ENCODE peak calls at places on chromosomes 1 and 21, in nine cellular contexts. One of them, this sample, is unnamed.

GRCh38 chr1:224763126-224763764 is 147.1 kb downstream of the CNIH3 start:
- DNase-seq in PC-9: no peak
- DNase-seq in B cell: no peak
- DNase-seq in colonic mucosa: no peak
- DNase-seq in lung: no peak
- DNase-seq in AG04450: no peak
- DNase-seq in astrocyte of the spinal cord: no peak
- DNase-seq in Calu3: no peak
- DNase-seq in cardiac fibroblast: peak
- DNase-seq in this sample: no peak

GRCh38 chr1:244349103-244349531 is 102.6 kb downstream of the ADSS2 start:
- DNase-seq in astrocyte of the spinal cord: peak
- DNase-seq in PC-9: no peak
- DNase-seq in colonic mucosa: no peak
- DNase-seq in cardiac fibroblast: peak
- DNase-seq in lung: no peak
- DNase-seq in B cell: no peak
- DNase-seq in AG04450: no peak
- DNase-seq in Calu3: peak
- DNase-seq in this sample: no peak

GRCh38 chr21:45974073-45975016 is 7.2 kb upstream of the COL6A1 start:
- DNase-seq in Calu3: peak
- DNase-seq in PC-9: peak
- DNase-seq in AG04450: no peak
- DNase-seq in lung: no peak
- DNase-seq in cardiac fibroblast: peak
- DNase-seq in B cell: peak
- DNase-seq in colonic mucosa: no peak
- DNase-seq in astrocyte of the spinal cord: peak
- DNase-seq in this sample: no peak

GRCh38 chr1:53180951-53181350 is 15.7 kb upstream of the CPT2 start:
- DNase-seq in AG04450: no peak
- DNase-seq in cardiac fibroblast: no peak
- DNase-seq in PC-9: no peak
- DNase-seq in lung: no peak
- DNase-seq in astrocyte of the spinal cord: no peak
- DNase-seq in colonic mucosa: no peak
- DNase-seq in Calu3: no peak
- DNase-seq in B cell: no peak
- DNase-seq in this sample: no peak

GRCh38 chr1:85734961-85735360 is 26.7 kb upstream of the ZNHIT6 start:
- DNase-seq in lung: no peak
- DNase-seq in cardiac fibroblast: no peak
- DNase-seq in astrocyte of the spinal cord: no peak
- DNase-seq in colonic mucosa: peak
- DNase-seq in PC-9: no peak
- DNase-seq in Calu3: peak
- DNase-seq in AG04450: no peak
- DNase-seq in B cell: no peak
- DNase-seq in this sample: no peak

GRCh38 chr1:226637147-226637935 is 88.8 kb downstream of the STUM start:
- DNase-seq in B cell: no peak
- DNase-seq in AG04450: no peak
- DNase-seq in lung: no peak
- DNase-seq in colonic mucosa: no peak
- DNase-seq in astrocyte of the spinal cord: no peak
- DNase-seq in cardiac fibroblast: peak
- DNase-seq in Calu3: no peak
- DNase-seq in PC-9: no peak
- DNase-seq in this sample: no peak

GRCh38 chr1:182795563-182796228 is 6.1 kb downstream of the NPL start:
- DNase-seq in lung: no peak
- DNase-seq in Calu3: peak
- DNase-seq in B cell: peak
- DNase-seq in astrocyte of the spinal cord: no peak
- DNase-seq in AG04450: no peak
- DNase-seq in cardiac fibroblast: peak
- DNase-seq in PC-9: no peak
- DNase-seq in colonic mucosa: no peak
- DNase-seq in this sample: no peak

GRCh38 chr1:208135354-208135753 is 108.8 kb downstream of the PLXNA2 start:
- DNase-seq in astrocyte of the spinal cord: peak
- DNase-seq in PC-9: no peak
- DNase-seq in colonic mucosa: no peak
- DNase-seq in AG04450: no peak
- DNase-seq in cardiac fibroblast: peak
- DNase-seq in B cell: no peak
- DNase-seq in lung: no peak
- DNase-seq in Calu3: no peak
- DNase-seq in this sample: no peak

GRCh38 chr1:242524571-242525359 is at the start of gene PLD5:
- DNase-seq in cardiac fibroblast: no peak
- DNase-seq in AG04450: no peak
- DNase-seq in Calu3: peak
- DNase-seq in colonic mucosa: no peak
- DNase-seq in B cell: no peak
- DNase-seq in astrocyte of the spinal cord: no peak
- DNase-seq in PC-9: no peak
- DNase-seq in lung: no peak
- DNase-seq in this sample: peak

GRCh38 chr1:43204394-43204793 is 32.3 kb downstream of the CFAP57 start:
- DNase-seq in colonic mucosa: no peak
- DNase-seq in cardiac fibroblast: no peak
- DNase-seq in astrocyte of the spinal cord: no peak
- DNase-seq in B cell: no peak
- DNase-seq in Calu3: no peak
- DNase-seq in AG04450: no peak
- DNase-seq in lung: peak
- DNase-seq in PC-9: no peak
- DNase-seq in this sample: no peak

DNA sequence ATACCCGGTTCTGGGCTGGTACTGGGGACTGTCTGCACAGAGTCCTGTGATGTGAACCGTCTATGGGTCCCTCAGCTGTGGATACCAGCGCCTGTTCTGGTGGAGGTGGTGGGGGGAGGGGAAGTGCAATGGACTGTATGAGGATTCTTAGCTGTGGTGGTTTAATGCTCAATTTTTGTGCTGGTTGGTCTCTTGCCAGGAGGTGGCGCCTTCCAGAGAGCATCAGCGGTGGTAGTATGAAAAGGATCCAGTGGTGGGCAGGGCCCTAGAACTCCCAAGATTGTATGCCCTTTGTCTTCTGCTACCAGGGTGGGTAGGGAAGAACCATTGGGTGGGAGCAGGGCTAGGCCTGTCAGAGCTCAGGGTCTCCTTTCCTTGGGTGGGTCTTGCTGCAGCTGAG is 89.4 kb upstream of the B3GALT2 start:
- DNase-seq in lung: no peak
- DNase-seq in colonic mucosa: no peak
- DNase-seq in B cell: no peak
- DNase-seq in astrocyte of the spinal cord: no peak
- DNase-seq in PC-9: no peak
- DNase-seq in cardiac fibroblast: no peak
- DNase-seq in Calu3: no peak
- DNase-seq in AG04450: no peak
- DNase-seq in this sample: no peak
- TF ChIP-seq CTCF in lung: no peak
- TF ChIP-seq CTCF in colonic mucosa: no peak
- TF ChIP-seq CTCF in B cell: no peak
- TF ChIP-seq CTCF in astrocyte of the spinal cord: peak
- TF ChIP-seq CTCF in PC-9: no peak
- TF ChIP-seq CTCF in cardiac fibroblast: no peak
- TF ChIP-seq CTCF in Calu3: no peak
- TF ChIP-seq CTCF in AG04450: no peak
- TF ChIP-seq CTCF in this sample: no peak

GRCh38 chr1:107935396-107936064 is 29.4 kb downstream of the VAV3 start:
- DNase-seq in colonic mucosa: no peak
- DNase-seq in AG04450: no peak
- DNase-seq in B cell: peak
- DNase-seq in Calu3: no peak
- DNase-seq in lung: no peak
- DNase-seq in astrocyte of the spinal cord: no peak
- DNase-seq in PC-9: no peak
- DNase-seq in cardiac fibroblast: no peak
- DNase-seq in this sample: peak

GRCh38 chr1:107933736-107934135 is 31.2 kb downstream of the VAV3 start:
- DNase-seq in lung: no peak
- DNase-seq in B cell: no peak
- DNase-seq in AG04450: no peak
- DNase-seq in Calu3: no peak
- DNase-seq in colonic mucosa: no peak
- DNase-seq in PC-9: no peak
- DNase-seq in cardiac fibroblast: no peak
- DNase-seq in astrocyte of the spinal cord: no peak
- DNase-seq in this sample: no peak

GRCh38 chr1:107930292-107930691 is 34.7 kb downstream of the VAV3 start:
- DNase-seq in astrocyte of the spinal cord: no peak
- DNase-seq in B cell: no peak
- DNase-seq in colonic mucosa: no peak
- DNase-seq in lung: no peak
- DNase-seq in AG04450: no peak
- DNase-seq in cardiac fibroblast: no peak
- DNase-seq in PC-9: no peak
- DNase-seq in Calu3: no peak
- DNase-seq in this sample: no peak

GRCh38 chr1:107936498-107937481 is 28.2 kb downstream of the VAV3 start:
- DNase-seq in colonic mucosa: no peak
- DNase-seq in AG04450: peak
- DNase-seq in B cell: no peak
- DNase-seq in lung: peak
- DNase-seq in Calu3: peak
- DNase-seq in PC-9: peak
- DNase-seq in astrocyte of the spinal cord: peak
- DNase-seq in cardiac fibroblast: peak
- DNase-seq in this sample: peak

GRCh38 chr1:107934573-107934972 is 30.4 kb downstream of the VAV3 start:
- DNase-seq in AG04450: no peak
- DNase-seq in B cell: no peak
- DNase-seq in PC-9: no peak
- DNase-seq in cardiac fibroblast: peak
- DNase-seq in lung: no peak
- DNase-seq in astrocyte of the spinal cord: no peak
- DNase-seq in colonic mucosa: no peak
- DNase-seq in Calu3: no peak
- DNase-seq in this sample: peak
- TF ChIP-seq CTCF in AG04450: no peak
- TF ChIP-seq CTCF in B cell: no peak
- TF ChIP-seq CTCF in PC-9: no peak
- TF ChIP-seq CTCF in cardiac fibroblast: no peak
- TF ChIP-seq CTCF in lung: no peak
- TF ChIP-seq CTCF in astrocyte of the spinal cord: no peak
- TF ChIP-seq CTCF in colonic mucosa: no peak
- TF ChIP-seq CTCF in Calu3: no peak
- TF ChIP-seq CTCF in this sample: no peak

GRCh38 chr1:237613984-237614383 is 276.7 kb downstream of the ZP4 start:
- DNase-seq in Calu3: no peak
- DNase-seq in cardiac fibroblast: no peak
- DNase-seq in B cell: no peak
- DNase-seq in AG04450: no peak
- DNase-seq in astrocyte of the spinal cord: no peak
- DNase-seq in colonic mucosa: no peak
- DNase-seq in PC-9: no peak
- DNase-seq in lung: no peak
- DNase-seq in this sample: no peak
- TF ChIP-seq CTCF in Calu3: no peak
- TF ChIP-seq CTCF in cardiac fibroblast: no peak
- TF ChIP-seq CTCF in B cell: no peak
- TF ChIP-seq CTCF in AG04450: no peak
- TF ChIP-seq CTCF in astrocyte of the spinal cord: no peak
- TF ChIP-seq CTCF in colonic mucosa: no peak
- TF ChIP-seq CTCF in PC-9: no peak
- TF ChIP-seq CTCF in lung: no peak
- TF ChIP-seq CTCF in this sample: no peak

DNA sequence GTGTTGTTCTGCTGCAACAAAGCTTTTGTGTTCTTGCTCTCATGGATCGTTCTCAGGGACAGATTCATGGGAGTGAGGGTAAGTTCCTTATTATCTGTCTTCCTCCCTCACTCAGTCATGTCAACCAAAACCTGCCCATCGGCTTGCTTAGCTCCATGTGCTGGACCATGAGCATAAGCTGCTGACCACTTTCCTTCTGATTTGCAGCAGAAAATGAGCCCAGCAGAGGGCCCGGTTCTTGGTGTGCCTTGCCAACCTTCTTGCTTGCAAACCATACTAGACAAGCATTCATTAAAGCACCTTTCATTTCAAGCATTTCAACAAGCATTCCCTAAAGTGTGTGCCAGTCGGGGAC is 64.0 kb upstream of the COA6 start:
- DNase-seq in PC-9: no peak
- DNase-seq in lung: no peak
- DNase-seq in B cell: no peak
- DNase-seq in Calu3: no peak
- DNase-seq in AG04450: no peak
- DNase-seq in astrocyte of the spinal cord: no peak
- DNase-seq in cardiac fibroblast: no peak
- DNase-seq in colonic mucosa: no peak
- DNase-seq in this sample: no peak
- TF ChIP-seq CTCF in PC-9: no peak
- TF ChIP-seq CTCF in lung: no peak
- TF ChIP-seq CTCF in B cell: no peak
- TF ChIP-seq CTCF in Calu3: no peak
- TF ChIP-seq CTCF in AG04450: no peak
- TF ChIP-seq CTCF in astrocyte of the spinal cord: no peak
- TF ChIP-seq CTCF in cardiac fibroblast: no peak
- TF ChIP-seq CTCF in colonic mucosa: no peak
- TF ChIP-seq CTCF in this sample: no peak

GRCh38 chr1:94300731-94301130 is 63.3 kb upstream of the ARHGAP29 start:
- DNase-seq in cardiac fibroblast: no peak
- DNase-seq in lung: no peak
- DNase-seq in astrocyte of the spinal cord: no peak
- DNase-seq in Calu3: no peak
- DNase-seq in AG04450: no peak
- DNase-seq in B cell: no peak
- DNase-seq in PC-9: no peak
- DNase-seq in colonic mucosa: no peak
- DNase-seq in this sample: no peak

GRCh38 chr1:94302497-94302896 is 65.1 kb upstream of the ARHGAP29 start:
- DNase-seq in lung: no peak
- DNase-seq in B cell: no peak
- DNase-seq in AG04450: no peak
- DNase-seq in colonic mucosa: no peak
- DNase-seq in PC-9: no peak
- DNase-seq in Calu3: no peak
- DNase-seq in astrocyte of the spinal cord: no peak
- DNase-seq in cardiac fibroblast: no peak
- DNase-seq in this sample: no peak

GRCh38 chr1:94298861-94299260 is 61.5 kb upstream of the ARHGAP29 start:
- DNase-seq in cardiac fibroblast: peak
- DNase-seq in Calu3: no peak
- DNase-seq in B cell: no peak
- DNase-seq in lung: no peak
- DNase-seq in colonic mucosa: no peak
- DNase-seq in astrocyte of the spinal cord: no peak
- DNase-seq in PC-9: no peak
- DNase-seq in AG04450: no peak
- DNase-seq in this sample: no peak

GRCh38 chr1:94301186-94301585 is 63.8 kb upstream of the ARHGAP29 start:
- DNase-seq in AG04450: no peak
- DNase-seq in lung: no peak
- DNase-seq in cardiac fibroblast: peak
- DNase-seq in colonic mucosa: no peak
- DNase-seq in Calu3: no peak
- DNase-seq in astrocyte of the spinal cord: no peak
- DNase-seq in B cell: no peak
- DNase-seq in PC-9: peak
- DNase-seq in this sample: no peak

GRCh38 chr1:94299627-94300552 is 62.5 kb upstream of the ARHGAP29 start:
- DNase-seq in cardiac fibroblast: peak
- DNase-seq in AG04450: no peak
- DNase-seq in colonic mucosa: no peak
- DNase-seq in lung: peak
- DNase-seq in PC-9: peak
- DNase-seq in astrocyte of the spinal cord: peak
- DNase-seq in Calu3: peak
- DNase-seq in B cell: no peak
- DNase-seq in this sample: no peak
- TF ChIP-seq CTCF in cardiac fibroblast: no peak
- TF ChIP-seq CTCF in AG04450: no peak
- TF ChIP-seq CTCF in colonic mucosa: no peak
- TF ChIP-seq CTCF in lung: no peak
- TF ChIP-seq CTCF in PC-9: no peak
- TF ChIP-seq CTCF in astrocyte of the spinal cord: no peak
- TF ChIP-seq CTCF in Calu3: no peak
- TF ChIP-seq CTCF in B cell: no peak
- TF ChIP-seq CTCF in this sample: no peak

This sample was measured in GM20000.